ENCODE peak calls at places on chromosomes 12 and 14, in nine cellular contexts. One of them, this sample, is unnamed.

GRCh38 chr14:58749066-58749669 is 111.4 kb downstream of the DACT1 start:
- DNase-seq in activated naive CD8-positive, alpha-beta T cell treated with anti-CD3 and anti-CD28 coated beads for 36 hours: peak; percentile 35
- DNase-seq in GM04504: peak; percentile 67
- DNase-seq in NCI-H2029: peak; percentile 16
- DNase-seq in central memory CD8-positive, alpha-beta T cell: no peak
- DNase-seq in fibroblast of mammary gland: peak; percentile 95
- DNase-seq in activated CD4-positive, alpha-beta T cell treated with anti-CD3 and anti-CD28 coated beads for 1 hour: no peak
- DNase-seq in cardiac muscle cell: peak; percentile 85
- DNase-seq in LoVo: peak; percentile 93
- DNase-seq in this sample: no peak

GRCh38 chr12:3747976-3748619 is 4.8 kb downstream of the CRACR2A start:
- DNase-seq in LoVo: no peak
- DNase-seq in central memory CD8-positive, alpha-beta T cell: no peak
- DNase-seq in NCI-H2029: peak; percentile 42
- DNase-seq in GM04504: no peak
- DNase-seq in fibroblast of mammary gland: no peak
- DNase-seq in cardiac muscle cell: no peak
- DNase-seq in activated naive CD8-positive, alpha-beta T cell treated with anti-CD3 and anti-CD28 coated beads for 36 hours: no peak
- DNase-seq in activated CD4-positive, alpha-beta T cell treated with anti-CD3 and anti-CD28 coated beads for 1 hour: no peak
- DNase-seq in this sample: no peak

GRCh38 chr12:108156717-108157116 is 27.6 kb downstream of the WSCD2 start:
- DNase-seq in central memory CD8-positive, alpha-beta T cell: no peak
- DNase-seq in NCI-H2029: no peak
- DNase-seq in activated naive CD8-positive, alpha-beta T cell treated with anti-CD3 and anti-CD28 coated beads for 36 hours: no peak
- DNase-seq in LoVo: no peak
- DNase-seq in fibroblast of mammary gland: no peak
- DNase-seq in activated CD4-positive, alpha-beta T cell treated with anti-CD3 and anti-CD28 coated beads for 1 hour: no peak
- DNase-seq in cardiac muscle cell: no peak
- DNase-seq in GM04504: no peak
- DNase-seq in this sample: no peak

GRCh38 chr12:45674583-45674982 is 54.9 kb upstream of the ARID2 start:
- DNase-seq in activated naive CD8-positive, alpha-beta T cell treated with anti-CD3 and anti-CD28 coated beads for 36 hours: no peak
- DNase-seq in central memory CD8-positive, alpha-beta T cell: no peak
- DNase-seq in activated CD4-positive, alpha-beta T cell treated with anti-CD3 and anti-CD28 coated beads for 1 hour: no peak
- DNase-seq in LoVo: peak; percentile 61
- DNase-seq in fibroblast of mammary gland: peak; percentile 79
- DNase-seq in NCI-H2029: peak; percentile 62
- DNase-seq in GM04504: peak; percentile 77
- DNase-seq in cardiac muscle cell: peak; percentile 93
- DNase-seq in this sample: no peak

GRCh38 chr12:91766454-91766853 is 379.2 kb downstream of the BTG1 start:
- DNase-seq in activated CD4-positive, alpha-beta T cell treated with anti-CD3 and anti-CD28 coated beads for 1 hour: no peak
- DNase-seq in fibroblast of mammary gland: no peak
- DNase-seq in NCI-H2029: no peak
- DNase-seq in activated naive CD8-positive, alpha-beta T cell treated with anti-CD3 and anti-CD28 coated beads for 36 hours: no peak
- DNase-seq in GM04504: no peak
- DNase-seq in LoVo: no peak
- DNase-seq in cardiac muscle cell: no peak
- DNase-seq in central memory CD8-positive, alpha-beta T cell: no peak
- DNase-seq in this sample: no peak

GRCh38 chr12:69464433-69464832 is 5.8 kb upstream of the FRS2 start:
- DNase-seq in cardiac muscle cell: no peak
- DNase-seq in fibroblast of mammary gland: no peak
- DNase-seq in activated CD4-positive, alpha-beta T cell treated with anti-CD3 and anti-CD28 coated beads for 1 hour: no peak
- DNase-seq in LoVo: no peak
- DNase-seq in NCI-H2029: no peak
- DNase-seq in central memory CD8-positive, alpha-beta T cell: no peak
- DNase-seq in GM04504: no peak
- DNase-seq in activated naive CD8-positive, alpha-beta T cell treated with anti-CD3 and anti-CD28 coated beads for 36 hours: no peak
- DNase-seq in this sample: no peak

GRCh38 chr14:28709571-28710305 is 56.8 kb upstream of the FOXG1 start:
- DNase-seq in GM04504: no peak
- DNase-seq in LoVo: no peak
- DNase-seq in activated naive CD8-positive, alpha-beta T cell treated with anti-CD3 and anti-CD28 coated beads for 36 hours: no peak
- DNase-seq in central memory CD8-positive, alpha-beta T cell: no peak
- DNase-seq in activated CD4-positive, alpha-beta T cell treated with anti-CD3 and anti-CD28 coated beads for 1 hour: no peak
- DNase-seq in cardiac muscle cell: no peak
- DNase-seq in NCI-H2029: no peak
- DNase-seq in fibroblast of mammary gland: no peak
- DNase-seq in this sample: no peak

GRCh38 chr14:95695051-95695450 is 8.8 kb downstream of the TCL1B start:
- DNase-seq in LoVo: no peak
- DNase-seq in activated naive CD8-positive, alpha-beta T cell treated with anti-CD3 and anti-CD28 coated beads for 36 hours: no peak
- DNase-seq in cardiac muscle cell: no peak
- DNase-seq in GM04504: no peak
- DNase-seq in fibroblast of mammary gland: no peak
- DNase-seq in central memory CD8-positive, alpha-beta T cell: no peak
- DNase-seq in NCI-H2029: no peak
- DNase-seq in activated CD4-positive, alpha-beta T cell treated with anti-CD3 and anti-CD28 coated beads for 1 hour: no peak
- DNase-seq in this sample: no peak

GRCh38 chr12:121872546-121873223 is 14.0 kb upstream of the HPD start:
- DNase-seq in GM04504: peak; percentile 85
- DNase-seq in NCI-H2029: no peak
- DNase-seq in fibroblast of mammary gland: peak; percentile 99
- DNase-seq in activated naive CD8-positive, alpha-beta T cell treated with anti-CD3 and anti-CD28 coated beads for 36 hours: no peak
- DNase-seq in cardiac muscle cell: peak; percentile 96
- DNase-seq in central memory CD8-positive, alpha-beta T cell: no peak
- DNase-seq in LoVo: no peak
- DNase-seq in activated CD4-positive, alpha-beta T cell treated with anti-CD3 and anti-CD28 coated beads for 1 hour: no peak
- DNase-seq in this sample: no peak

GRCh38 chr14:93946506-93947170 is 19.5 kb downstream of the FAM181A start:
- DNase-seq in central memory CD8-positive, alpha-beta T cell: no peak
- DNase-seq in LoVo: no peak
- DNase-seq in activated CD4-positive, alpha-beta T cell treated with anti-CD3 and anti-CD28 coated beads for 1 hour: no peak
- DNase-seq in cardiac muscle cell: peak; percentile 40
- DNase-seq in fibroblast of mammary gland: no peak
- DNase-seq in GM04504: no peak
- DNase-seq in NCI-H2029: no peak
- DNase-seq in activated naive CD8-positive, alpha-beta T cell treated with anti-CD3 and anti-CD28 coated beads for 36 hours: no peak
- DNase-seq in this sample: no peak

GRCh38 chr12:80937391-80938238 is at the start of gene LIN7A:
- DNase-seq in fibroblast of mammary gland: peak; percentile 28
- DNase-seq in activated naive CD8-positive, alpha-beta T cell treated with anti-CD3 and anti-CD28 coated beads for 36 hours: no peak
- DNase-seq in NCI-H2029: no peak
- DNase-seq in cardiac muscle cell: peak; percentile 30
- DNase-seq in LoVo: no peak
- DNase-seq in central memory CD8-positive, alpha-beta T cell: no peak
- DNase-seq in activated CD4-positive, alpha-beta T cell treated with anti-CD3 and anti-CD28 coated beads for 1 hour: no peak
- DNase-seq in GM04504: peak; percentile 18
- DNase-seq in this sample: peak; percentile 47

GRCh38 chr12:52025301-52026172 is 18.8 kb downstream of the TAMALIN start:
- DNase-seq in NCI-H2029: peak; percentile 89
- DNase-seq in activated naive CD8-positive, alpha-beta T cell treated with anti-CD3 and anti-CD28 coated beads for 36 hours: peak; percentile 82
- DNase-seq in LoVo: peak; percentile 93
- DNase-seq in GM04504: peak; percentile 69
- DNase-seq in activated CD4-positive, alpha-beta T cell treated with anti-CD3 and anti-CD28 coated beads for 1 hour: peak; percentile 74
- DNase-seq in cardiac muscle cell: peak; percentile 88
- DNase-seq in fibroblast of mammary gland: peak; percentile 79
- DNase-seq in central memory CD8-positive, alpha-beta T cell: peak; percentile 75
- DNase-seq in this sample: peak; percentile 77

GRCh38 chr14:89207925-89208328 is 209.1 kb downstream of the FOXN3 start:
- DNase-seq in central memory CD8-positive, alpha-beta T cell: no peak
- DNase-seq in NCI-H2029: no peak
- DNase-seq in fibroblast of mammary gland: no peak
- DNase-seq in cardiac muscle cell: no peak
- DNase-seq in activated naive CD8-positive, alpha-beta T cell treated with anti-CD3 and anti-CD28 coated beads for 36 hours: no peak
- DNase-seq in GM04504: no peak
- DNase-seq in LoVo: no peak
- DNase-seq in activated CD4-positive, alpha-beta T cell treated with anti-CD3 and anti-CD28 coated beads for 1 hour: no peak
- DNase-seq in this sample: no peak

GRCh38 chr14:38618514-38618913 is 362.6 kb upstream of the CLEC14A start:
- DNase-seq in central memory CD8-positive, alpha-beta T cell: no peak
- DNase-seq in cardiac muscle cell: no peak
- DNase-seq in GM04504: no peak
- DNase-seq in LoVo: no peak
- DNase-seq in activated naive CD8-positive, alpha-beta T cell treated with anti-CD3 and anti-CD28 coated beads for 36 hours: no peak
- DNase-seq in fibroblast of mammary gland: no peak
- DNase-seq in NCI-H2029: no peak
- DNase-seq in activated CD4-positive, alpha-beta T cell treated with anti-CD3 and anti-CD28 coated beads for 1 hour: no peak
- DNase-seq in this sample: no peak

GRCh38 chr12:72010365-72010764 is 71.7 kb downstream of the TPH2 start:
- DNase-seq in activated naive CD8-positive, alpha-beta T cell treated with anti-CD3 and anti-CD28 coated beads for 36 hours: no peak
- DNase-seq in GM04504: peak; percentile 16
- DNase-seq in NCI-H2029: no peak
- DNase-seq in cardiac muscle cell: no peak
- DNase-seq in central memory CD8-positive, alpha-beta T cell: no peak
- DNase-seq in fibroblast of mammary gland: no peak
- DNase-seq in LoVo: no peak
- DNase-seq in activated CD4-positive, alpha-beta T cell treated with anti-CD3 and anti-CD28 coated beads for 1 hour: no peak
- DNase-seq in this sample: no peak

GRCh38 chr12:101209319-101210302 is at the start of gene SLC5A8:
- DNase-seq in NCI-H2029: no peak
- DNase-seq in cardiac muscle cell: no peak
- DNase-seq in activated CD4-positive, alpha-beta T cell treated with anti-CD3 and anti-CD28 coated beads for 1 hour: no peak
- DNase-seq in fibroblast of mammary gland: no peak
- DNase-seq in activated naive CD8-positive, alpha-beta T cell treated with anti-CD3 and anti-CD28 coated beads for 36 hours: no peak
- DNase-seq in LoVo: no peak
- DNase-seq in GM04504: no peak
- DNase-seq in central memory CD8-positive, alpha-beta T cell: no peak
- DNase-seq in this sample: peak; percentile 11

GRCh38 chr12:8609061-8609570 is 3.5 kb downstream of the AICDA start:
- DNase-seq in GM04504: no peak
- DNase-seq in activated CD4-positive, alpha-beta T cell treated with anti-CD3 and anti-CD28 coated beads for 1 hour: no peak
- DNase-seq in cardiac muscle cell: peak; percentile 67
- DNase-seq in LoVo: peak; percentile 61
- DNase-seq in central memory CD8-positive, alpha-beta T cell: no peak
- DNase-seq in fibroblast of mammary gland: peak; percentile 54
- DNase-seq in NCI-H2029: no peak
- DNase-seq in activated naive CD8-positive, alpha-beta T cell treated with anti-CD3 and anti-CD28 coated beads for 36 hours: no peak
- DNase-seq in this sample: no peak

GRCh38 chr12:88590851-88591250 is 10.6 kb upstream of the KITLG start:
- DNase-seq in activated CD4-positive, alpha-beta T cell treated with anti-CD3 and anti-CD28 coated beads for 1 hour: no peak
- DNase-seq in GM04504: no peak
- DNase-seq in fibroblast of mammary gland: peak; percentile 50
- DNase-seq in LoVo: no peak
- DNase-seq in cardiac muscle cell: no peak
- DNase-seq in central memory CD8-positive, alpha-beta T cell: no peak
- DNase-seq in NCI-H2029: no peak
- DNase-seq in activated naive CD8-positive, alpha-beta T cell treated with anti-CD3 and anti-CD28 coated beads for 36 hours: no peak
- DNase-seq in this sample: no peak

GRCh38 chr12:105547786-105548185 is 217.3 kb downstream of the C12orf75 start:
- DNase-seq in central memory CD8-positive, alpha-beta T cell: no peak
- DNase-seq in LoVo: peak; percentile 57
- DNase-seq in NCI-H2029: no peak
- DNase-seq in activated naive CD8-positive, alpha-beta T cell treated with anti-CD3 and anti-CD28 coated beads for 36 hours: no peak
- DNase-seq in fibroblast of mammary gland: no peak
- DNase-seq in cardiac muscle cell: no peak
- DNase-seq in activated CD4-positive, alpha-beta T cell treated with anti-CD3 and anti-CD28 coated beads for 1 hour: no peak
- DNase-seq in GM04504: no peak
- DNase-seq in this sample: no peak

GRCh38 chr14:94584591-94585280 is 3.5 kb downstream of the SERPINA5 start:
- DNase-seq in activated CD4-positive, alpha-beta T cell treated with anti-CD3 and anti-CD28 coated beads for 1 hour: no peak
- DNase-seq in central memory CD8-positive, alpha-beta T cell: no peak
- DNase-seq in GM04504: no peak
- DNase-seq in NCI-H2029: no peak
- DNase-seq in fibroblast of mammary gland: no peak
- DNase-seq in cardiac muscle cell: peak; percentile 68
- DNase-seq in LoVo: no peak
- DNase-seq in activated naive CD8-positive, alpha-beta T cell treated with anti-CD3 and anti-CD28 coated beads for 36 hours: no peak
- DNase-seq in this sample: no peak

GRCh38 chr12:52903285-52903854 is 1.5 kb downstream of the KRT8 start:
- DNase-seq in fibroblast of mammary gland: peak; percentile 59
- DNase-seq in cardiac muscle cell: peak; percentile 91
- DNase-seq in GM04504: no peak
- DNase-seq in NCI-H2029: peak; percentile 78
- DNase-seq in activated naive CD8-positive, alpha-beta T cell treated with anti-CD3 and anti-CD28 coated beads for 36 hours: peak; percentile 79
- DNase-seq in activated CD4-positive, alpha-beta T cell treated with anti-CD3 and anti-CD28 coated beads for 1 hour: peak; percentile 25
- DNase-seq in central memory CD8-positive, alpha-beta T cell: no peak
- DNase-seq in LoVo: peak; percentile 55
- DNase-seq in this sample: peak; percentile 83

GRCh38 chr12:70290126-70290525 is 46.9 kb downstream of the CNOT2 start:
- DNase-seq in NCI-H2029: no peak
- DNase-seq in fibroblast of mammary gland: no peak
- DNase-seq in activated naive CD8-positive, alpha-beta T cell treated with anti-CD3 and anti-CD28 coated beads for 36 hours: no peak
- DNase-seq in central memory CD8-positive, alpha-beta T cell: no peak
- DNase-seq in GM04504: no peak
- DNase-seq in LoVo: no peak
- DNase-seq in cardiac muscle cell: peak; percentile 10
- DNase-seq in activated CD4-positive, alpha-beta T cell treated with anti-CD3 and anti-CD28 coated beads for 1 hour: no peak
- DNase-seq in this sample: no peak

GRCh38 chr12:57072661-57073060 is 5.9 kb downstream of the NEMP1 start:
- DNase-seq in central memory CD8-positive, alpha-beta T cell: no peak
- DNase-seq in fibroblast of mammary gland: no peak
- DNase-seq in cardiac muscle cell: no peak
- DNase-seq in activated naive CD8-positive, alpha-beta T cell treated with anti-CD3 and anti-CD28 coated beads for 36 hours: no peak
- DNase-seq in GM04504: no peak
- DNase-seq in LoVo: no peak
- DNase-seq in activated CD4-positive, alpha-beta T cell treated with anti-CD3 and anti-CD28 coated beads for 1 hour: no peak
- DNase-seq in NCI-H2029: no peak
- DNase-seq in this sample: no peak

GRCh38 chr14:60642270-60642789 is 6.9 kb downstream of the SIX1 start:
- DNase-seq in activated naive CD8-positive, alpha-beta T cell treated with anti-CD3 and anti-CD28 coated beads for 36 hours: no peak
- DNase-seq in GM04504: no peak
- DNase-seq in activated CD4-positive, alpha-beta T cell treated with anti-CD3 and anti-CD28 coated beads for 1 hour: no peak
- DNase-seq in LoVo: no peak
- DNase-seq in NCI-H2029: no peak
- DNase-seq in fibroblast of mammary gland: no peak
- DNase-seq in cardiac muscle cell: no peak
- DNase-seq in central memory CD8-positive, alpha-beta T cell: no peak
- DNase-seq in this sample: peak; percentile 23

GRCh38 chr14:58639842-58640484 is 2.2 kb downstream of the DACT1 start:
- DNase-seq in fibroblast of mammary gland: peak; percentile 90
- DNase-seq in activated naive CD8-positive, alpha-beta T cell treated with anti-CD3 and anti-CD28 coated beads for 36 hours: no peak
- DNase-seq in LoVo: peak; percentile 58
- DNase-seq in central memory CD8-positive, alpha-beta T cell: no peak
- DNase-seq in GM04504: peak; percentile 79
- DNase-seq in activated CD4-positive, alpha-beta T cell treated with anti-CD3 and anti-CD28 coated beads for 1 hour: no peak
- DNase-seq in cardiac muscle cell: peak; percentile 93
- DNase-seq in NCI-H2029: peak; percentile 25
- DNase-seq in this sample: no peak

GRCh38 chr14:75554482-75554881 is 23.9 kb upstream of the FLVCR2 start:
- DNase-seq in GM04504: no peak
- DNase-seq in activated naive CD8-positive, alpha-beta T cell treated with anti-CD3 and anti-CD28 coated beads for 36 hours: no peak
- DNase-seq in central memory CD8-positive, alpha-beta T cell: no peak
- DNase-seq in fibroblast of mammary gland: peak; percentile 24
- DNase-seq in cardiac muscle cell: peak; percentile 21
- DNase-seq in activated CD4-positive, alpha-beta T cell treated with anti-CD3 and anti-CD28 coated beads for 1 hour: no peak
- DNase-seq in NCI-H2029: no peak
- DNase-seq in LoVo: no peak
- DNase-seq in this sample: no peak

GRCh38 chr14:99752486-99753121 is 40.6 kb upstream of the EML1 start:
- DNase-seq in activated CD4-positive, alpha-beta T cell treated with anti-CD3 and anti-CD28 coated beads for 1 hour: no peak
- DNase-seq in central memory CD8-positive, alpha-beta T cell: no peak
- DNase-seq in GM04504: no peak
- DNase-seq in LoVo: peak; percentile 20
- DNase-seq in activated naive CD8-positive, alpha-beta T cell treated with anti-CD3 and anti-CD28 coated beads for 36 hours: no peak
- DNase-seq in fibroblast of mammary gland: peak; percentile 53
- DNase-seq in cardiac muscle cell: peak; percentile 54
- DNase-seq in NCI-H2029: no peak
- DNase-seq in this sample: no peak

GRCh38 chr12:116484807-116485206 is 74.4 kb upstream of the MAP1LC3B2 start:
- DNase-seq in GM04504: no peak
- DNase-seq in NCI-H2029: no peak
- DNase-seq in central memory CD8-positive, alpha-beta T cell: no peak
- DNase-seq in activated naive CD8-positive, alpha-beta T cell treated with anti-CD3 and anti-CD28 coated beads for 36 hours: no peak
- DNase-seq in LoVo: no peak
- DNase-seq in cardiac muscle cell: peak; percentile 34
- DNase-seq in activated CD4-positive, alpha-beta T cell treated with anti-CD3 and anti-CD28 coated beads for 1 hour: no peak
- DNase-seq in fibroblast of mammary gland: peak; percentile 69
- DNase-seq in this sample: no peak

GRCh38 chr14:74907744-74908143 is 15.3 kb downstream of the RPS6KL1 start:
- DNase-seq in GM04504: no peak
- DNase-seq in central memory CD8-positive, alpha-beta T cell: no peak
- DNase-seq in cardiac muscle cell: peak; percentile 32
- DNase-seq in activated CD4-positive, alpha-beta T cell treated with anti-CD3 and anti-CD28 coated beads for 1 hour: no peak
- DNase-seq in activated naive CD8-positive, alpha-beta T cell treated with anti-CD3 and anti-CD28 coated beads for 36 hours: no peak
- DNase-seq in LoVo: no peak
- DNase-seq in NCI-H2029: no peak
- DNase-seq in fibroblast of mammary gland: no peak
- DNase-seq in this sample: no peak

GRCh38 chr14:72962829-72963312 is 36.6 kb downstream of the DCAF4 start:
- DNase-seq in NCI-H2029: peak; percentile 30
- DNase-seq in fibroblast of mammary gland: peak; percentile 96
- DNase-seq in GM04504: peak; percentile 56
- DNase-seq in LoVo: peak; percentile 43
- DNase-seq in activated CD4-positive, alpha-beta T cell treated with anti-CD3 and anti-CD28 coated beads for 1 hour: no peak
- DNase-seq in cardiac muscle cell: peak; percentile 73
- DNase-seq in central memory CD8-positive, alpha-beta T cell: no peak
- DNase-seq in activated naive CD8-positive, alpha-beta T cell treated with anti-CD3 and anti-CD28 coated beads for 36 hours: no peak
- DNase-seq in this sample: no peak